ENCODE peak calls at places on chromosomes 2 and 18, in six cellular contexts. S is naive thymus-derived CD8-positive, alpha-beta T cell; N is brain pericyte; U is GM04504; D is T-helper 9 cell; I is NCI-H460. Y is an unnamed sample.

GRCh38 chr2:156538083-156538504 is 101.9 kb downstream of the GPD2 start:
- DNase-seq in S (no peak), N (no peak), U (no peak), D (no peak), I (no peak), Y (no peak)

GRCh38 chr18:65955747-65956146 is 204.9 kb downstream of the CDH7 start:
- DNase-seq in S (no peak), N (no peak), U (no peak), D (no peak), I (no peak), Y (peak; percentile 89)

GRCh38 chr2:74864728-74865722 is 31.1 kb downstream of the HK2 start:
- DNase-seq in S (no peak), N (peak; percentile 54), U (no peak), D (no peak), I (no peak), Y (no peak)

GRCh38 chr2:231613054-231613654 is 20.5 kb downstream of the TEX44 start:
- DNase-seq in S (no peak), N (no peak), U (no peak), D (no peak), I (no peak), Y (no peak)

GRCh38 chr2:240527153-240527750 is 30.5 kb downstream of the ANKMY1 start:
- DNase-seq in S (no peak), N (no peak), U (no peak), D (no peak), I (no peak), Y (no peak)

GRCh38 chr2:170714156-170715061 is 728 bp upstream of the SP5 start:
- DNase-seq in S (peak; percentile 10), N (no peak), U (no peak), D (no peak), I (peak; percentile 4), Y (no peak)

GRCh38 chr2:46269545-46270273 is 27.5 kb upstream of the EPAS1 start:
- DNase-seq in S (no peak), N (no peak), U (no peak), D (no peak), I (no peak), Y (no peak)

GRCh38 chr2:112869258-112869842 is 32.8 kb upstream of the IL1B start:
- DNase-seq in S (no peak), N (no peak), U (peak; percentile 66), D (no peak), I (peak; percentile 52), Y (peak; percentile 62)

GRCh38 chr2:54908591-54908990 is 141.7 kb downstream of the RTN4 start:
- DNase-seq in S (no peak), N (no peak), U (no peak), D (no peak), I (no peak), Y (no peak)

GRCh38 chr2:231198291-231199173 is at the start of gene ARMC9:
- DNase-seq in S (peak; percentile 75), N (no peak), U (no peak), D (peak; percentile 59), I (peak; percentile 47), Y (peak; percentile 89)

GRCh38 chr2:95271381-95271971 is 2.8 kb upstream of the PROM2 start:
- DNase-seq in S (no peak), N (no peak), U (no peak), D (no peak), I (no peak), Y (no peak)

GRCh38 chr2:15058015-15058414 is 425.5 kb downstream of the LRATD1 start:
- DNase-seq in S (no peak), N (no peak), U (no peak), D (no peak), I (peak; percentile 5), Y (no peak)

GRCh38 chr18:22349317-22349898 is 68.3 kb downstream of the CTAGE1 start:
- DNase-seq in S (no peak), N (no peak), U (no peak), D (no peak), I (no peak), Y (no peak)

GRCh38 chr2:173238385-173238784 is 116.3 kb upstream of the CDCA7 start:
- DNase-seq in S (no peak), N (no peak), U (no peak), D (no peak), I (no peak), Y (peak; percentile 19)

GRCh38 chr18:37565985-37566478 is 434 bp upstream of the CELF4 start:
- DNase-seq in S (no peak), N (no peak), U (no peak), D (no peak), I (peak; percentile 22), Y (peak; percentile 93)

GRCh38 chr2:177042311-177042710 is 170.3 kb upstream of the HNRNPA3 start:
- DNase-seq in S (no peak), N (no peak), U (no peak), D (no peak), I (no peak), Y (no peak)

GRCh38 chr18:49588971-49589370 is 27.1 kb downstream of the LIPG start:
- DNase-seq in S (no peak), N (no peak), U (no peak), D (no peak), I (no peak), Y (peak; percentile 29)

GRCh38 chr2:156349605-156350004 is 17.1 kb upstream of the NR4A2 start:
- DNase-seq in S (no peak), N (no peak), U (no peak), D (no peak), I (no peak), Y (no peak)

GRCh38 chr2:62314291-62314690 is 118.4 kb downstream of the B3GNT2 start:
- DNase-seq in S (no peak), N (no peak), U (no peak), D (no peak), I (no peak), Y (no peak)

GRCh38 chr2:211745295-211746097 is 793.1 kb downstream of the ERBB4 start:
- DNase-seq in S (no peak), N (peak; percentile 22), U (peak; percentile 9), D (no peak), I (peak; percentile 62), Y (peak; percentile 37)

GRCh38 chr2:123073371-123073770 is 951.7 kb upstream of the CNTNAP5 start:
- DNase-seq in S (no peak), N (no peak), U (no peak), D (no peak), I (no peak), Y (no peak)

GRCh38 chr2:25326326-25327013 is 15.3 kb downstream of the DNMT3A start:
- DNase-seq in S (no peak), N (no peak), U (no peak), D (no peak), I (no peak), Y (no peak)

GRCh38 chr2:150866431-150866830 is 379.0 kb upstream of the RND3 start:
- DNase-seq in S (no peak), N (no peak), U (no peak), D (no peak), I (no peak), Y (no peak)

GRCh38 chr2:204645018-204645775 is 99.9 kb downstream of the PARD3B start:
- DNase-seq in S (no peak), N (no peak), U (no peak), D (no peak), I (peak; percentile 33), Y (no peak)

GRCh38 chr2:160387558-160388262 is 105.9 kb downstream of the RBMS1 start:
- DNase-seq in S (no peak), N (peak; percentile 88), U (peak; percentile 96), D (no peak), I (peak; percentile 55), Y (no peak)

GRCh38 chr2:199988176-199988575 is 32.8 kb downstream of the MAIP1 start:
- DNase-seq in S (no peak), N (no peak), U (no peak), D (no peak), I (no peak), Y (no peak)

GRCh38 chr2:2933421-2933820 is 444.2 kb downstream of the EIPR1 start:
- DNase-seq in S (no peak), N (no peak), U (no peak), D (no peak), I (no peak), Y (no peak)

GRCh38 chr2:153416071-153416470 is 62.5 kb downstream of the RPRM start:
- DNase-seq in S (no peak), N (no peak), U (no peak), D (no peak), I (no peak), Y (peak; percentile 35)

GRCh38 chr2:164061129-164061746 is 325.4 kb upstream of the FIGN start:
- DNase-seq in S (no peak), N (no peak), U (no peak), D (no peak), I (peak; percentile 45), Y (no peak)

GRCh38 chr2:130756041-130756720 is 841 bp downstream of the AMER3 start:
- DNase-seq in S (no peak), N (no peak), U (no peak), D (no peak), I (peak; percentile 12), Y (peak; percentile 85)

GRCh38 chr2:38444247-38444646 is 67.2 kb upstream of the ATL2 start:
- DNase-seq in S (no peak), N (no peak), U (no peak), D (no peak), I (peak; percentile 72), Y (peak; percentile 70)

GRCh38 chr2:144274131-144274530 is 245.8 kb downstream of the ZEB2 start:
- DNase-seq in S (no peak), N (no peak), U (no peak), D (no peak), I (no peak), Y (no peak)

GRCh38 chr2:195537811-195538210 is 119.2 kb upstream of the SLC39A10 start:
- DNase-seq in S (no peak), N (no peak), U (no peak), D (no peak), I (no peak), Y (no peak)

GRCh38 chr2:147082850-147083522 is 761.8 kb upstream of the ACVR2A start:
- DNase-seq in S (no peak), N (peak; percentile 3), U (peak; percentile 40), D (peak; percentile 32), I (peak; percentile 62), Y (peak; percentile 55)

GRCh38 chr2:138324068-138324771 is 177.3 kb upstream of the SPOPL start:
- DNase-seq in S (no peak), N (no peak), U (no peak), D (no peak), I (no peak), Y (no peak)

GRCh38 chr2:217902281-217903141 is 100.3 kb downstream of the TNS1 start:
- DNase-seq in S (no peak), N (no peak), U (peak; percentile 23), D (no peak), I (no peak), Y (no peak)

GRCh38 chr2:26633351-26633945 is 7.7 kb downstream of the CIB4 start:
- DNase-seq in S (no peak), N (no peak), U (no peak), D (no peak), I (no peak), Y (no peak)

GRCh38 chr2:68356599-68357239 is 8.4 kb upstream of the PLEK start:
- DNase-seq in S (no peak), N (no peak), U (no peak), D (no peak), I (no peak), Y (no peak)

GRCh38 chr2:178317807-178318206 is 123.5 kb downstream of the OSBPL6 start:
- DNase-seq in S (no peak), N (no peak), U (no peak), D (no peak), I (no peak), Y (no peak)